ENCODE peak calls at places on chromosome 18, in four cellular contexts. M is left lung, V is lower lobe of right lung, C is adipocyte. A is an unnamed sample. For H3K36me3, the result is how much of the 10 kb centered on the place peaks cover.

GRCh38 chr18:63881851-63882250 is 5.7 kb upstream of the SERPINB2 start:
- DNase-seq in V (no peak), C (peak), M (no peak), A (no peak)

GRCh38 chr18:26482567-26482966 is 65.8 kb downstream of the KCTD1 start:
- DNase-seq in M (no peak), V (no peak), C (no peak), A (no peak)

GRCh38 chr18:35324926-35325655 is 19.1 kb downstream of the ZNF24 start:
- DNase-seq in M (no peak), C (peak), V (no peak), A (no peak)

GRCh38 chr18:9968081-9968848 is 54.4 kb downstream of the VAPA start:
- DNase-seq in M (no peak), C (no peak), V (no peak), A (peak)

GRCh38 chr18:31648966-31649429 is 35.4 kb downstream of the B4GALT6 start:
- DNase-seq in C (peak), V (no peak), M (no peak), A (peak)

GRCh38 chr18:45554070-45554767 is 61.1 kb upstream of the SLC14A2 start:
- DNase-seq in C (no peak), V (no peak), M (no peak), A (no peak)

GRCh38 chr18:57925706-57926105 is 118.3 kb upstream of the NEDD4L start:
- DNase-seq in C (peak), V (no peak), M (no peak), A (peak)

GRCh38 chr18:77262655-77263470 is 13.2 kb downstream of the GALR1 start:
- DNase-seq in C (no peak), M (no peak), V (no peak), A (no peak)

GRCh38 chr18:62555135-62555534 is 32.3 kb downstream of the ZCCHC2 start:
- DNase-seq in M (no peak), V (no peak), C (peak), A (no peak)

GRCh38 chr18:39661856-39662366 is 2096.3 kb upstream of the CELF4 start:
- DNase-seq in C (no peak), V (no peak), M (no peak), A (no peak)

GRCh38 chr18:23921716-23922285 is 92.8 kb upstream of the TTC39C start:
- DNase-seq in V (no peak), C (no peak), M (no peak), A (no peak)

GRCh38 chr18:46338213-46338612 is 234.0 kb downstream of the HAUS1 start:
- DNase-seq in C (no peak), V (no peak), M (no peak), A (no peak)

GRCh38 chr18:11149441-11150270 is at the start of gene PIEZO2:
- DNase-seq in M (peak), C (peak), V (peak), A (peak)

GRCh38 chr18:25974630-25975077 is 115.8 kb downstream of the SS18 start:
- DNase-seq in C (no peak), V (no peak), M (no peak), A (no peak)

GRCh38 chr18:50009772-50010171 is 185.2 kb downstream of the MYO5B start:
- DNase-seq in M (peak), V (peak), C (peak), A (no peak)

GRCh38 chr18:12346240-12346565 is 30.8 kb downstream of the AFG3L2 start:
- DNase-seq in V (no peak), C (no peak), M (no peak), A (no peak)

GRCh38 chr18:12342661-12343060 is 34.4 kb downstream of the AFG3L2 start:
- DNase-seq in V (no peak), M (no peak), C (no peak), A (no peak)

GRCh38 chr18:12345491-12346239 is 31.4 kb downstream of the AFG3L2 start:
- DNase-seq in V (no peak), C (no peak), M (no peak), A (no peak)

GRCh38 chr18:12352188-12352587 is 24.8 kb downstream of the AFG3L2 start:
- DNase-seq in V (no peak), M (no peak), C (no peak), A (no peak)

GRCh38 chr18:12347895-12348294 is 29.1 kb downstream of the AFG3L2 start:
- DNase-seq in V (no peak), M (no peak), C (no peak), A (no peak)
- H3K36me3 ChIP-seq in V (half or more), M (half or more), C (half or more), A (half or more)

DNA sequence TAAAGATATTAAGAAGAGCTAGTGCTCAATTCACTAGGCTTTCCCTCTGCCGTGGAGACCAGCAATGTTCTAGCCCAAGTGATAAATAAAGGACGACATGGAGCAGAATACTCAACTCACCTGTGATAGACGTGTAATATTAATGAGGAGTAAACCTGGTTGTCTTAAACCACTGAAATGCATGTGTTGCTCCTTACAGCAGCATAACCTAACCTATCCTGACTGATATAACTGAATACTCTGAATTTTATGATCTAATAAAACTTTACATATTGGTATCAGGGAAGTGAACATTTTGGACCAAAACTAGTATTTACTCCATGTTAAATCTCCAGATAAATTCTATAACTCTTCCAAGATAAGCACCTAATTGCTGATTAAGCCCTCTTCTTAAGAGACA is 531.0 kb downstream of the METTL4 start:
- DNase-seq in C (no peak), V (no peak), M (no peak), A (no peak)
- H3K36me3 ChIP-seq in C (under half), V (under half), M (under half), A (under half)

DNA sequence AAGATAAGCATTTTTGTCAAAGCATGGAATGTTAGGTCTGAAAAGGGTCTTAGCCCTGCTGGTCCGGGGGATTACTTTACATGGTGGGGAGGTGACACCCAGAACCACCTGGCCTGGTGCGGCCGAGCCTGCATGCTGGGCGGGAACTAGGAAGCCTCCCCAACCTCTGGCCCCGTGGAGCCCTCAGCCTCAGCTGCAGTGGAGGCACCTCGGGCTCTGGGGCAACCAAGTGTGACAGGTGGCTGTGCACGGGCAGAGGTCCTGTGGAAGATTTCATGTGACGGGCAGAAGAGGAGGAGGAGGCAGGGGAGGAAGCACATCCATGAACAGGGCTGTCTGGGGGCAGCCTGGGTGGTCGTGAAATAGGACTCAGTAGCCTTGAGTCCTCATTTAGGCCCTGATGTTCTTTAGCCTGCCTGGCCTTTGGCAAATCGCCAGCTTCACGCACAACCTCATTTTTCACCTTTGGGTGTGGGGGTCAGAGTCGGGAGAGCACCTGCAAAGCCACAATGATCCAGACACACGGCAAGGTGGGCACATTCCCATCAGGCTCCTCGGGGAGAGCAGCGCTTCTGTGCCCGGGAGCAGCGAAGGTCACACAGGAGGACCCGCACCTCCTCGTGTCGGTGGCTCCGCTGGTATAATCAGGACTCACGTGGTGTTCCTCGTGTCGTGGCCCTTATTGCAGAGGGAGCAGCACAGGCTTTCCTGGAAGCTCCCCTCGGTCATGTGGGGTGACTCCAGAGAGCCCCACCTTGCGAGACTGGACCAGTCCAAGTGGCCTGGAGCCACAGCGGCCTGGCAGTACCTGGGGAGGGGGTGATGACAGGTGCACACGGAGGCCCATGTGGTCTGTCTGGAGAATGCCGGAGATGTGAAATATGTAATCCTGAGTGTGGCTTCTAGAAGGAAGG is 13.9 kb downstream of the CNDP2 start:
- DNase-seq in V (no peak), M (no peak), C (no peak), A (no peak)
- H3K36me3 ChIP-seq in V (half or more), M (half or more), C (half or more), A (under half)

DNA sequence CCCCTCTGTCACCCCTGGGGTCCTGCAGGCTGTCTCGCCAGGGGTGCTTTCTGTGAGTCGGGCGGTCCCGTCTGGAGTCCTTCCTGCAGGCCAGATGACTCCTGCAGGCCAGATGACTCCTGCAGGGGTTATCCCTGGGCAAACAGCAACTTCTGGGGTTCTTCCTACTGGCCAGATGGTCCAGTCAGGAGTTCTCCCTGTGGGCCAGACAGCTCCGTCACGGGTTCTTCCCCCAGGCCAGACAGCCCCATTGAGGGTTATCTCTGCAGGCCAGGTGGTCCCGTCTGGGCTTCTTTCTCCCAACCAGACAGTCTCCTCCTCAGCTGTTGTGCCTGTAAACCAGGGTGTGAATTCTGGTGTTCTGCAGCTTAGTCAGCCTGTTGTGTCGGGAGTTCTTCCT is 27.6 kb downstream of the ADNP2 start:
- DNase-seq in M (no peak), V (no peak), C (no peak), A (peak)
- H3K36me3 ChIP-seq in M (half or more), V (half or more), C (half or more), A (half or more)

A was measured in osteoblast.